ENCODE peak calls at places on chromosome 1, in six cellular contexts. One of them, this sample, is unnamed.
A peak's percentile ranks its signal among the peaks of the same experiment; 100 is the strongest.

GRCh38 chr1:155186266-155186954 is 12.8 kb downstream of the TRIM46 start:
- DNase-seq in memory B cell: no peak
- DNase-seq in SJSA1: no peak
- DNase-seq in prostate gland: no peak
- DNase-seq in GM06990: no peak
- DNase-seq in chondrocyte: peak; percentile 51
- DNase-seq in this sample: no peak

GRCh38 chr1:24393892-24394291 is 19.7 kb downstream of the STPG1 start:
- DNase-seq in memory B cell: no peak
- DNase-seq in SJSA1: peak; percentile 69
- DNase-seq in prostate gland: no peak
- DNase-seq in GM06990: no peak
- DNase-seq in chondrocyte: no peak
- DNase-seq in this sample: no peak

GRCh38 chr1:203839081-203839480 is 22.3 kb upstream of the SNRPE start:
- DNase-seq in memory B cell: no peak
- DNase-seq in SJSA1: peak; percentile 75
- DNase-seq in prostate gland: peak; percentile 25
- DNase-seq in GM06990: no peak
- DNase-seq in chondrocyte: no peak
- DNase-seq in this sample: no peak

GRCh38 chr1:1399870-1400575 is 888 bp upstream of the CCNL2 start:
- DNase-seq in memory B cell: no peak
- DNase-seq in SJSA1: no peak
- DNase-seq in prostate gland: no peak
- DNase-seq in GM06990: no peak
- DNase-seq in chondrocyte: peak; percentile 87
- DNase-seq in this sample: no peak

GRCh38 chr1:205391386-205391785 is 30.5 kb downstream of the LEMD1 start:
- DNase-seq in memory B cell: no peak
- DNase-seq in SJSA1: peak; percentile 22
- DNase-seq in prostate gland: no peak
- DNase-seq in GM06990: no peak
- DNase-seq in chondrocyte: no peak
- DNase-seq in this sample: no peak

GRCh38 chr1:109256971-109257681 is 7.8 kb downstream of the CELSR2 start:
- DNase-seq in memory B cell: no peak
- DNase-seq in SJSA1: no peak
- DNase-seq in prostate gland: no peak
- DNase-seq in GM06990: no peak
- DNase-seq in chondrocyte: no peak
- DNase-seq in this sample: no peak

GRCh38 chr1:204962742-204963632 is 80.0 kb upstream of the CNTN2 start:
- DNase-seq in memory B cell: no peak
- DNase-seq in SJSA1: no peak
- DNase-seq in prostate gland: no peak
- DNase-seq in GM06990: peak; percentile 23
- DNase-seq in chondrocyte: no peak
- DNase-seq in this sample: no peak

GRCh38 chr1:220775238-220775853 is 11.4 kb upstream of the MTARC1 start:
- DNase-seq in memory B cell: peak; percentile 54
- DNase-seq in SJSA1: no peak
- DNase-seq in prostate gland: no peak
- DNase-seq in GM06990: no peak
- DNase-seq in chondrocyte: no peak
- DNase-seq in this sample: no peak

GRCh38 chr1:29145739-29146437 is 22.2 kb upstream of the TMEM200B start:
- DNase-seq in memory B cell: no peak
- DNase-seq in SJSA1: no peak
- DNase-seq in prostate gland: no peak
- DNase-seq in GM06990: no peak
- DNase-seq in chondrocyte: no peak
- DNase-seq in this sample: no peak

GRCh38 chr1:28326980-28327379 is 1.9 kb upstream of the MED18 start:
- DNase-seq in memory B cell: no peak
- DNase-seq in SJSA1: no peak
- DNase-seq in prostate gland: no peak
- DNase-seq in GM06990: no peak
- DNase-seq in chondrocyte: no peak
- DNase-seq in this sample: no peak